ENCODE peak calls at places on chromosome 14, in ten cellular contexts. D, O, H, Y, T, R, U, F, B and W are unnamed samples.

GRCh38 chr14:90382491-90383125 is 14.2 kb upstream of the CALM1 start:
- DNase-seq in D (peak; percentile 71), O (peak; percentile 42), H (peak; percentile 49), Y (peak; percentile 75), T (peak; percentile 68), R (peak; percentile 75), U (no peak), F (peak; percentile 90), B (peak; percentile 54), W (peak; percentile 60)

GRCh38 chr14:73896521-73896920 is 9.9 kb downstream of the ZNF410 start:
- DNase-seq in D (no peak), O (no peak), H (no peak), Y (no peak), T (peak; percentile 14), R (no peak), U (no peak), F (peak; percentile 41), B (no peak), W (no peak)

GRCh38 chr14:101102875-101103274 is 199.4 kb upstream of the RTL1 start:
- DNase-seq in D (no peak), O (no peak), H (no peak), Y (no peak), T (no peak), R (no peak), U (no peak), F (no peak), B (no peak), W (no peak)

GRCh38 chr14:105818712-105819005 is 292.3 kb downstream of the TMEM121 start:
- DNase-seq in D (no peak), O (no peak), H (no peak), Y (no peak), T (no peak), R (no peak), U (no peak), F (no peak), B (no peak), W (no peak)

GRCh38 chr14:34911209-34912150 is 36.3 kb upstream of the BAZ1A start:
- DNase-seq in D (no peak), O (no peak), H (no peak), Y (no peak), T (peak; percentile 62), R (no peak), U (no peak), F (peak; percentile 49), B (no peak), W (no peak)

GRCh38 chr14:100213956-100214767 is 24.8 kb upstream of the YY1 start:
- DNase-seq in D (peak; percentile 91), O (peak; percentile 77), H (peak; percentile 90), Y (peak; percentile 89), T (peak; percentile 85), R (peak; percentile 94), U (peak; percentile 77), F (peak; percentile 64), B (peak; percentile 92), W (peak; percentile 86)

GRCh38 chr14:66495214-66496098 is 9.3 kb downstream of the CCDC196 start:
- DNase-seq in D (peak; percentile 52), O (peak; percentile 39), H (peak; percentile 1), Y (peak; percentile 36), T (peak; percentile 70), R (peak; percentile 10), U (peak; percentile 34), F (peak; percentile 84), B (peak; percentile 26), W (peak; percentile 3)

GRCh38 chr14:55272922-55273321 is 1.7 kb downstream of the FBXO34 start:
- DNase-seq in D (no peak), O (no peak), H (no peak), Y (no peak), T (peak; percentile 16), R (no peak), U (no peak), F (peak; percentile 13), B (no peak), W (no peak)

GRCh38 chr14:54138354-54139038 is 181.9 kb upstream of the BMP4 start:
- DNase-seq in D (no peak), O (no peak), H (no peak), Y (no peak), T (peak; percentile 35), R (no peak), U (no peak), F (no peak), B (no peak), W (no peak)

GRCh38 chr14:20684662-20685456 is 499 bp downstream of the RNASE4 start:
- DNase-seq in D (peak; percentile 69), O (peak; percentile 42), H (no peak), Y (no peak), T (peak; percentile 64), R (no peak), U (peak; percentile 17), F (no peak), B (no peak), W (no peak)

GRCh38 chr14:22979748-22980392 is 2.5 kb downstream of the AJUBA start:
- DNase-seq in D (no peak), O (no peak), H (no peak), Y (no peak), T (peak; percentile 59), R (no peak), U (no peak), F (peak; percentile 28), B (no peak), W (no peak)

GRCh38 chr14:75615200-75615599 is 36.8 kb downstream of the FLVCR2 start:
- DNase-seq in D (no peak), O (no peak), H (no peak), Y (no peak), T (no peak), R (no peak), U (no peak), F (no peak), B (no peak), W (no peak)

GRCh38 chr14:103144085-103144484 is 20.8 kb downstream of the TNFAIP2 start:
- DNase-seq in D (no peak), O (no peak), H (no peak), Y (no peak), T (peak; percentile 91), R (no peak), U (no peak), F (no peak), B (no peak), W (no peak)

GRCh38 chr14:61460853-61461611 is 139.7 kb downstream of the PRKCH start:
- DNase-seq in D (no peak), O (no peak), H (no peak), Y (peak; percentile 60), T (no peak), R (no peak), U (no peak), F (peak; percentile 63), B (no peak), W (peak; percentile 45)

GRCh38 chr14:51304956-51305355 is 64.9 kb downstream of the TMX1 start:
- DNase-seq in D (no peak), O (no peak), H (no peak), Y (no peak), T (peak; percentile 96), R (no peak), U (no peak), F (no peak), B (no peak), W (no peak)

GRCh38 chr14:32400480-32400879 is 71.4 kb downstream of the AKAP6 start:
- DNase-seq in D (no peak), O (no peak), H (no peak), Y (no peak), T (peak; percentile 56), R (no peak), U (no peak), F (no peak), B (no peak), W (no peak)

GRCh38 chr14:56390859-56391258 is 188.7 kb upstream of the TMEM260 start:
- DNase-seq in D (no peak), O (peak; percentile 4), H (no peak), Y (no peak), T (no peak), R (no peak), U (no peak), F (peak; percentile 20), B (no peak), W (no peak)

GRCh38 chr14:91337699-91338335 is 79.8 kb downstream of the CCDC88C start:
- DNase-seq in D (no peak), O (no peak), H (no peak), Y (no peak), T (no peak), R (no peak), U (no peak), F (no peak), B (no peak), W (no peak)